ENCODE peak calls at places on chromosome 1, in eight cellular contexts. Q is activated T-cell treated with anti-CD3 and anti-CD28 coated beads for 1 hour; B is NCI-H2081; G is CD4-positive, CD25-positive, alpha-beta regulatory T cell; L is stimulated activated CD4-positive, alpha-beta T cell treated with anti-CD3 and anti-CD28 coated beads, Interleukin-12 subunit alpha, Interleukin-12 subunit beta, amount 100 ng/mL, for 4 hours; R is EL; F is CD8-positive, alpha-beta memory T cell; U is activated CD4-positive, alpha-beta T cell treated with anti-CD3 and anti-CD28 coated beads for 36 hours. M is an unnamed sample.

GRCh38 chr1:85283475-85284199 is 7.2 kb upstream of the BCL10 start:
- DNase-seq in U (no peak), B (no peak), R (no peak), G (no peak), Q (no peak), L (no peak), F (no peak), M (no peak)

GRCh38 chr1:63674238-63674864 is 81.1 kb downstream of the PGM1 start:
- DNase-seq in B (peak; percentile 25), F (no peak), G (no peak), Q (no peak), R (peak; percentile 89), U (peak; percentile 32), L (no peak), M (peak; percentile 38)

GRCh38 chr1:52364235-52364839 is 1.7 kb downstream of the CC2D1B start:
- DNase-seq in G (no peak), F (no peak), B (no peak), U (peak; percentile 42), Q (no peak), R (no peak), L (no peak), M (no peak)

GRCh38 chr1:53738205-53739108 is 507 bp downstream of the GLIS1 start:
- DNase-seq in G (no peak), L (no peak), U (peak; percentile 22), Q (no peak), F (no peak), B (no peak), R (no peak), M (no peak)

GRCh38 chr1:198079432-198079951 is 77.3 kb upstream of the NEK7 start:
- DNase-seq in Q (no peak), F (no peak), B (no peak), R (no peak), U (no peak), L (no peak), G (no peak), M (no peak)

GRCh38 chr1:219544163-219544846 is 68.6 kb downstream of the ZC3H11B start:
- DNase-seq in Q (no peak), R (no peak), U (no peak), F (no peak), G (no peak), L (no peak), B (no peak), M (no peak)

GRCh38 chr1:3248416-3249141 is 179.6 kb downstream of the PRDM16 start:
- DNase-seq in U (no peak), F (no peak), Q (no peak), L (no peak), G (no peak), B (no peak), R (no peak), M (no peak)

GRCh38 chr1:85756864-85757263 is 48.6 kb upstream of the ZNHIT6 start:
- DNase-seq in F (no peak), L (no peak), R (no peak), Q (no peak), G (no peak), U (no peak), B (no peak), M (no peak)

GRCh38 chr1:91611498-91611917 is 110.9 kb downstream of the CDC7 start:
- DNase-seq in L (no peak), Q (no peak), B (no peak), R (no peak), U (no peak), G (no peak), F (no peak), M (peak; percentile 37)

GRCh38 chr1:63828322-63829044 is 54.7 kb downstream of the ROR1 start:
- DNase-seq in Q (no peak), F (no peak), G (no peak), R (no peak), B (no peak), U (no peak), L (no peak), M (no peak)

GRCh38 chr1:20713440-20713839 is 4.4 kb downstream of the KIF17 start:
- DNase-seq in U (no peak), F (no peak), L (no peak), G (no peak), R (no peak), Q (no peak), B (no peak), M (no peak)

GRCh38 chr1:37890378-37891014 is 31.1 kb upstream of the MTF1 start:
- DNase-seq in R (peak; percentile 45), Q (no peak), L (no peak), G (no peak), F (no peak), U (no peak), B (peak; percentile 69), M (no peak)

GRCh38 chr1:89762431-89762800 is 58.4 kb upstream of the LRRC8D start:
- DNase-seq in Q (no peak), G (no peak), U (no peak), L (no peak), B (peak; percentile 35), F (no peak), R (no peak), M (no peak)

GRCh38 chr1:2611621-2612437 is 21.0 kb downstream of the MMEL1 start:
- DNase-seq in F (no peak), G (no peak), Q (no peak), U (no peak), L (no peak), B (no peak), R (no peak), M (no peak)

GRCh38 chr1:22600071-22600816 is 36.2 kb upstream of the C1QA start:
- DNase-seq in R (no peak), Q (no peak), L (no peak), G (no peak), U (no peak), F (no peak), B (no peak), M (no peak)

GRCh38 chr1:201637282-201638076 is 98.6 kb downstream of the NAV1 start:
- DNase-seq in Q (no peak), R (no peak), U (no peak), G (no peak), F (no peak), B (no peak), L (no peak), M (no peak)

GRCh38 chr1:172513480-172513879 is 19.5 kb upstream of the SUCO start:
- DNase-seq in R (no peak), U (no peak), B (no peak), G (no peak), Q (no peak), F (no peak), L (no peak), M (no peak)

GRCh38 chr1:8259498-8260290 is 58.2 kb upstream of the SLC45A1 start:
- DNase-seq in R (peak; percentile 53), F (no peak), B (no peak), L (no peak), G (no peak), U (no peak), Q (no peak), M (no peak)

GRCh38 chr1:41907446-41907845 is 11.3 kb downstream of the HIVEP3 start:
- DNase-seq in Q (no peak), F (no peak), R (no peak), U (no peak), B (no peak), L (no peak), G (no peak), M (no peak)

GRCh38 chr1:204417231-204417997 is 5.8 kb upstream of the PPP1R15B start:
- DNase-seq in G (no peak), F (no peak), B (no peak), L (peak; percentile 14), U (peak; percentile 64), Q (no peak), R (peak; percentile 99), M (no peak)

GRCh38 chr1:202967684-202968281 is 726 bp upstream of the CYB5R1 start:
- DNase-seq in Q (peak; percentile 16), F (peak; percentile 5), G (no peak), U (peak; percentile 35), R (no peak), B (no peak), L (no peak), M (no peak)

M was measured in 8988T.